ENCODE peak calls at places on chromosomes 13 and 19, in seven cellular contexts. One of them, this sample, is unnamed.
A peak's percentile ranks its signal among the peaks of the same experiment; 100 is the strongest.

GRCh38 chr19:45142728-45143115 is 18.1 kb downstream of the NKPD1 start:
- DNase-seq in IMR-90: no peak
- DNase-seq in coronary artery: no peak
- DNase-seq in AG04449: no peak
- DNase-seq in tibial artery: no peak
- DNase-seq in AG10803: no peak
- DNase-seq in GM12865: no peak
- DNase-seq in this sample: no peak

GRCh38 chr19:38369584-38369983 is 4.8 kb upstream of the PSMD8 start:
- DNase-seq in IMR-90: no peak
- DNase-seq in coronary artery: no peak
- DNase-seq in AG04449: no peak
- DNase-seq in tibial artery: no peak
- DNase-seq in AG10803: no peak
- DNase-seq in GM12865: no peak
- DNase-seq in this sample: no peak

GRCh38 chr13:51286135-51287002 is 53.1 kb upstream of the SERPINE3 start:
- DNase-seq in IMR-90: peak; percentile 43
- DNase-seq in coronary artery: peak; percentile 75
- DNase-seq in AG04449: no peak
- DNase-seq in tibial artery: peak; percentile 84
- DNase-seq in AG10803: peak; percentile 57
- DNase-seq in GM12865: peak; percentile 75
- DNase-seq in this sample: no peak

GRCh38 chr13:41177616-41178015 is 16.8 kb downstream of the KBTBD7 start:
- DNase-seq in IMR-90: no peak
- DNase-seq in coronary artery: no peak
- DNase-seq in AG04449: no peak
- DNase-seq in tibial artery: no peak
- DNase-seq in AG10803: peak; percentile 6
- DNase-seq in GM12865: no peak
- DNase-seq in this sample: no peak

GRCh38 chr13:110417537-110417908 is 110.4 kb downstream of the COL4A2 start:
- DNase-seq in IMR-90: no peak
- DNase-seq in coronary artery: peak; percentile 77
- DNase-seq in AG04449: no peak
- DNase-seq in tibial artery: no peak
- DNase-seq in AG10803: no peak
- DNase-seq in GM12865: no peak
- DNase-seq in this sample: no peak

GRCh38 chr19:43675269-43675879 is 5.4 kb upstream of the PLAUR start:
- DNase-seq in IMR-90: peak; percentile 78
- DNase-seq in coronary artery: no peak
- DNase-seq in AG04449: no peak
- DNase-seq in tibial artery: no peak
- DNase-seq in AG10803: peak; percentile 30
- DNase-seq in GM12865: peak; percentile 36
- DNase-seq in this sample: no peak

GRCh38 chr19:55345818-55346724 is 6.4 kb downstream of the KMT5C start:
- DNase-seq in IMR-90: no peak
- DNase-seq in coronary artery: no peak
- DNase-seq in AG04449: no peak
- DNase-seq in tibial artery: no peak
- DNase-seq in AG10803: no peak
- DNase-seq in GM12865: no peak
- DNase-seq in this sample: no peak

GRCh38 chr19:13051581-13052165 is 51.0 kb downstream of the LYL1 start:
- DNase-seq in IMR-90: peak; percentile 24
- DNase-seq in coronary artery: no peak
- DNase-seq in AG04449: no peak
- DNase-seq in tibial artery: peak; percentile 88
- DNase-seq in AG10803: no peak
- DNase-seq in GM12865: peak; percentile 18
- DNase-seq in this sample: no peak

DNA sequence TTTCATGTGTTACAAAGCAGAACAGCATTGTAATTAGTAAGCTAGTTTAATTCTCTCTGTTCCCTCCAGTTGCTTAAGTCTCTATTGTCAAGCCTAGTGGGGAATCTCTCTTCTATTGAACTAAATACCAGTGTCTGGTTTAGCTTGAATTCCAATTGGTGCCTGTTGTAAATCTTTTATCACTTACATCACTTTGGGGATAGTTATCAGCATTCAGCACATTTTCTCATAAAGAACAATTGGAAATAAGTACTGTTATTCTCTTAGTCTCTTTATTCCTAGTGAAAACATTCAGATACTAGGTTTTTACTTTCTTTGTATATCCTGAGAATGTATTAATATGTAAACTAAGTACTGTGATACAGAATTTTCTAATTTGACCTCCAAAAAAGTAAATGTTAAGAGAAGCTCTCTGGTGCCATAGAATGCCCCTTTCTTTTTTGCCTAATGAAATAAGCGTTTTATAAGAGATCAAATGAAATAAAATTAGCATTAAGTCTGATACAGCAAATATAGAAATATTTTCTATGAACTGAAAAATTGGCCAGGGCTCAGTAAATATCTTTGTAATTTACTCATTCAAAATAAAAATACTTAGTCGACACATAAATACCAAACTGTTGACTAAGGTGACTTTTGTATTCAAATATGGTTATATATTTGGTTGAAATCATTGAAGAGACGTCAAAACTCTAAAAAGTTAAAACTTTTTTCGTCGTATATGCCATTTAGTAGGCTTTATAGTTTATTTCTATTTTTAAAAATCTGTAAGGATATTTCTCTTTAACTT is 25.4 kb downstream of the IPO5 start:
- DNase-seq in IMR-90: peak; percentile 28
- DNase-seq in coronary artery: no peak
- DNase-seq in AG04449: no peak
- DNase-seq in tibial artery: no peak
- DNase-seq in AG10803: peak; percentile 83
- DNase-seq in GM12865: no peak
- DNase-seq in this sample: no peak
- H3K4me3 ChIP-seq in IMR-90: peak overlapping the region; percentile 20
- H3K4me3 ChIP-seq in coronary artery: no peak overlapping the region
- H3K4me3 ChIP-seq in AG04449: peak overlapping the region; percentile 86
- H3K4me3 ChIP-seq in tibial artery: no peak overlapping the region
- H3K4me3 ChIP-seq in AG10803: peak overlapping the region; percentile 89
- H3K4me3 ChIP-seq in GM12865: peak overlapping the region; percentile 70
- H3K4me3 ChIP-seq in this sample: peak overlapping the region; percentile 84

DNA sequence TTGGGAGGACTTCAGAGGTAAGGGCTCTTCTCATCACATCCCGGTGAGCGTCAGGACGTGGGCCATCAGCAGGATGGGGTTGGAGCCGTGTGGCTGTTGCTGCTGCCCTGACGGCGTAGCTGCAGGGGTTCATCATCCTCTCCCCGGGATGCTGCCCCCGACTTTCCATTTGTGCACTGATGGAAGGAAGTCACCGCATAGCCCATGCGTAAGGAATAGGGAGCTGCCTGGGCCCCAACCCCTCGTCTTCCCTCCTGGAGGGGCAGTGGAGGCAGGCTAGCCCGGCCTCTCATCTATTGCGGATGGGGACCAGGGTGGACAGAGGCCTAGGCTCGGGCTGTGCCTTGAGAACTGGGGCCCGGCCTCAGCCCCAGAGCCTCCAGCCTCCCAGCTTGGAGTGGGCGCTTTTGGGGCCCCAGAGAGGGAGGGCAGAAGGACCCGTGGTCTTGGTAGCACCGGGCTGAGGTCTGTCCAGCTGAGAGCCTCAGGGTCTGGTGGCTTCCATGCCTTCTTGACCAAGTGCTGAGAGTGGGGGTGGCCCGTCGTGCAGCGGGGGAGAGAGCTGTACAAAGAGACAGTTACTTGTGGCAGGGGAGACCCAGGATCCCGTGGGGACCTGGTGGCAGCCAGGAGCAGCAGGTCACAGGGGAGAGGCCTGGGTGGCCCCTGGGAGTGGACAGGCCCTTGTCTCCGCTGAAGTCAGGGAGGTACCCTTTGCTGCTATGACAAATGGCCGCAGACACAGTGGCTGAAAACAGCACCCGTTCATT is 44.0 kb downstream of the KDM4B start:
- DNase-seq in IMR-90: no peak
- DNase-seq in coronary artery: no peak
- DNase-seq in AG04449: no peak
- DNase-seq in tibial artery: no peak
- DNase-seq in AG10803: no peak
- DNase-seq in GM12865: no peak
- DNase-seq in this sample: no peak
- H3K4me3 ChIP-seq in IMR-90: no peak overlapping the region
- H3K4me3 ChIP-seq in coronary artery: no peak overlapping the region
- H3K4me3 ChIP-seq in AG04449: no peak overlapping the region
- H3K4me3 ChIP-seq in tibial artery: no peak overlapping the region
- H3K4me3 ChIP-seq in AG10803: no peak overlapping the region
- H3K4me3 ChIP-seq in GM12865: no peak overlapping the region
- H3K4me3 ChIP-seq in this sample: no peak overlapping the region

DNA sequence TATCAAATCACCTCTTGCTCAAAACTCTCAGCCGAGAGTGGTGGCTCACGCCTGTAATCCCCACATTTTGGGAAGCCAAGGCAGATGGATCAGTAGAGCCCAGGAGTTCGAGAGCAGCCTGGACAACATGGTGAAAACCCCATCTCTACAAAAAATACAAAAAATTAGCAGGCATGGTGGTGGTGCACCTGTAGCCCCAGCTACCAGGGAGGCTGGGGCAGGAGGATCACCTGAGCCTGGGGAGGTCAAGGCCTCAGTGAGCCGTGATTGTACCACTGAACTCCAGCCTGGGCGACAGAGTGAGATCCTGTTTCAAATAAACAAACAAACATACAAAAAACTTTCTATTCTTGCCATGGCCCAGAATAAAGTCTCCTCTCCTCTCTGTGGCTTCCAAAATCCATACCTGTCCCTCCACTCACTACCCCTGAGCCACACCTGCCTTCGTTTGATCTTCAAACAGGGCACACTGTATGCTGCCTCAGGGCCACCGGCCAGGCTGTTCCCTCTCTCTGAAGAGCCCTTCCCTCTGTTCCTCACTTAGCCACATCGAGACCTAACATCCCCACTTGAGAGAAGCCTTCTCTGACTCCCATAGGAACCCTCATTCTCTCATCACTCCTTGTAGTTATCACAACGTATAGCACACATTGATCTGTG is 6.3 kb downstream of the LGI4 start:
- DNase-seq in IMR-90: no peak
- DNase-seq in coronary artery: no peak
- DNase-seq in AG04449: no peak
- DNase-seq in tibial artery: no peak
- DNase-seq in AG10803: no peak
- DNase-seq in GM12865: no peak
- DNase-seq in this sample: no peak
- H3K4me3 ChIP-seq in IMR-90: no peak overlapping the region
- H3K4me3 ChIP-seq in coronary artery: no peak overlapping the region
- H3K4me3 ChIP-seq in AG04449: no peak overlapping the region
- H3K4me3 ChIP-seq in tibial artery: no peak overlapping the region
- H3K4me3 ChIP-seq in AG10803: no peak overlapping the region
- H3K4me3 ChIP-seq in GM12865: no peak overlapping the region
- H3K4me3 ChIP-seq in this sample: no peak overlapping the region

DNA sequence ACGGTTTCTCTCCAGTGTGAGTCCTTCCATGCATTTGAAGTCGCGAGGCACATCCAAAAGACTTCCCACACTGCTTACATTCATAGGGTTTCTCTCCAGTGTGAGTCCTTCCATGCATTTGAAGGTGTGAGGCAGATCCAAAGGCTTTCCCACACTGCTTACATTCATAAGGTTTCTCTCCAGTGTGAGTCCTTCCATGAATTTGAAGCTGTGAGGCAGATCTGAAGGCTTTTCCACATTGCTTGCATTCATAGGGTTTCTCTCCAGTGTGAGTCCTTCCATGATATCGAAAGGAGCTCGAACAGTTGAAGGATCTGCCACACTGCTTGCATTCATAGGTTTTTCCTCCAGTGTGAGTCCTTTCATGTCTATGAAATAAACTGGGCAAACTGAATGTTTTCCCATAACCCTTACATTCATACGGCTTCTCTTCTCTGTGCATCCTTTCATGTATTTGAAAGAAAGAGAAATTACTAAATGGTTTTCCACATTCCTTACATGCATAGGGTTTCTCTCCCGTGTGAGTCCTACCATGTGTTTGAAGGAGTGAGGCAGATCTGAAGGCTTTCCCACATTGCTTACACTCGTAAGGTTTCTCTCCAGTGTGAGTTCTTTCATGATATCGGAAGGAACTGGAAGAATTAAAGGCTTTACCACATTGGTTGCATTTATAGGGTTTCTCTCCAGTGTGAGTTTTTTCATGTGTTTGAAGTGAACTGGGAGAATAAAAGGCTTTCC is 20.3 kb downstream of the ZNF433 start:
- DNase-seq in IMR-90: no peak
- DNase-seq in coronary artery: no peak
- DNase-seq in AG04449: no peak
- DNase-seq in tibial artery: no peak
- DNase-seq in AG10803: no peak
- DNase-seq in GM12865: no peak
- DNase-seq in this sample: no peak
- H3K4me3 ChIP-seq in IMR-90: no peak overlapping the region
- H3K4me3 ChIP-seq in coronary artery: no peak overlapping the region
- H3K4me3 ChIP-seq in AG04449: no peak overlapping the region
- H3K4me3 ChIP-seq in tibial artery: no peak overlapping the region
- H3K4me3 ChIP-seq in AG10803: no peak overlapping the region
- H3K4me3 ChIP-seq in GM12865: no peak overlapping the region
- H3K4me3 ChIP-seq in this sample: no peak overlapping the region

GRCh38 chr19:40906512-40906911 is 24.5 kb upstream of the CYP2A7 start:
- DNase-seq in IMR-90: no peak
- DNase-seq in coronary artery: no peak
- DNase-seq in AG04449: no peak
- DNase-seq in tibial artery: no peak
- DNase-seq in AG10803: no peak
- DNase-seq in GM12865: no peak
- DNase-seq in this sample: no peak

GRCh38 chr19:40908981-40909380 is 26.9 kb upstream of the CYP2A7 start:
- DNase-seq in IMR-90: no peak
- DNase-seq in coronary artery: no peak
- DNase-seq in AG04449: no peak
- DNase-seq in tibial artery: no peak
- DNase-seq in AG10803: no peak
- DNase-seq in GM12865: no peak
- DNase-seq in this sample: no peak

GRCh38 chr19:40907968-40908735 is 26.1 kb upstream of the CYP2A7 start:
- DNase-seq in IMR-90: no peak
- DNase-seq in coronary artery: no peak
- DNase-seq in AG04449: no peak
- DNase-seq in tibial artery: no peak
- DNase-seq in AG10803: no peak
- DNase-seq in GM12865: peak; percentile 2
- DNase-seq in this sample: no peak
- H3K4me3 ChIP-seq in IMR-90: no peak overlapping the region
- H3K4me3 ChIP-seq in coronary artery: no peak overlapping the region
- H3K4me3 ChIP-seq in AG04449: no peak overlapping the region
- H3K4me3 ChIP-seq in tibial artery: no peak overlapping the region
- H3K4me3 ChIP-seq in AG10803: no peak overlapping the region
- H3K4me3 ChIP-seq in GM12865: no peak overlapping the region
- H3K4me3 ChIP-seq in this sample: no peak overlapping the region

GRCh38 chr13:74290324-74290773 is 156.1 kb upstream of the KLF12 start:
- DNase-seq in IMR-90: peak; percentile 79
- DNase-seq in coronary artery: no peak
- DNase-seq in AG04449: no peak
- DNase-seq in tibial artery: no peak
- DNase-seq in AG10803: peak; percentile 88
- DNase-seq in GM12865: peak; percentile 77
- DNase-seq in this sample: peak; percentile 86
- H3K4me3 ChIP-seq in IMR-90: no peak overlapping the region
- H3K4me3 ChIP-seq in coronary artery: peak overlapping the region; percentile 53
- H3K4me3 ChIP-seq in AG04449: no peak overlapping the region
- H3K4me3 ChIP-seq in tibial artery: peak overlapping the region; percentile 6
- H3K4me3 ChIP-seq in AG10803: peak overlapping the region; percentile 6
- H3K4me3 ChIP-seq in GM12865: no peak overlapping the region
- H3K4me3 ChIP-seq in this sample: no peak overlapping the region

GRCh38 chr19:14089662-14090508 is 666 bp downstream of the SAMD1 start:
- DNase-seq in IMR-90: peak; percentile 74
- DNase-seq in coronary artery: no peak
- DNase-seq in AG04449: no peak
- DNase-seq in tibial artery: peak; percentile 71
- DNase-seq in AG10803: peak; percentile 72
- DNase-seq in GM12865: peak; percentile 83
- DNase-seq in this sample: no peak
- H3K4me3 ChIP-seq in IMR-90: peak overlapping the region; percentile 62
- H3K4me3 ChIP-seq in coronary artery: peak overlapping the region; percentile 86
- H3K4me3 ChIP-seq in AG04449: peak overlapping the region; percentile 79
- H3K4me3 ChIP-seq in tibial artery: peak overlapping the region; percentile 86
- H3K4me3 ChIP-seq in AG10803: peak overlapping the region; percentile 61
- H3K4me3 ChIP-seq in GM12865: peak overlapping the region; percentile 64
- H3K4me3 ChIP-seq in this sample: peak overlapping the region; percentile 59

This sample was measured in skeletal muscle cell.